ENCODE peak calls at places on chromosomes 7 and 10, in six cellular contexts. B is esophagus squamous epithelium, C is thoracic aorta, P is HCT116, Z is mammary epithelial cell, D is IMR-90. S is an unnamed sample.

GRCh38 chr7:127652333-127653248 is 597 bp downstream of the SND1 start:
- DNase-seq in B (no peak), C (no peak), P (no peak), Z (peak; percentile 27), D (peak; percentile 62), S (no peak)

GRCh38 chr7:73700581-73701134 is 17.3 kb downstream of the BUD23 start:
- DNase-seq in B (no peak), C (no peak), P (no peak), Z (no peak), D (no peak), S (no peak)

GRCh38 chr7:34430456-34430855 is 227.6 kb upstream of the NPSR1 start:
- DNase-seq in B (no peak), C (no peak), P (peak; percentile 4), Z (peak; percentile 55), D (peak; percentile 44), S (peak; percentile 54)

GRCh38 chr7:125084196-125084595 is 154.6 kb upstream of the POT1 start:
- DNase-seq in B (no peak), C (no peak), P (no peak), Z (no peak), D (no peak), S (no peak)

GRCh38 chr7:46544396-46545008 is 623.4 kb upstream of the IGFBP3 start:
- DNase-seq in B (no peak), C (no peak), P (peak; percentile 48), Z (peak; percentile 84), D (peak; percentile 90), S (peak; percentile 55)

GRCh38 chr10:29189272-29189671 is 99.6 kb upstream of the LYZL1 start:
- DNase-seq in B (no peak), C (no peak), P (no peak), Z (no peak), D (no peak), S (no peak)

GRCh38 chr10:103055105-103055504 is 137.0 kb downstream of the CNNM2 start:
- DNase-seq in B (no peak), C (no peak), P (no peak), Z (no peak), D (peak; percentile 72), S (no peak)

GRCh38 chr10:36621346-36621745 is 504.1 kb upstream of the ANKRD30A start:
- DNase-seq in B (no peak), C (no peak), P (no peak), Z (no peak), D (peak; percentile 63), S (no peak)

GRCh38 chr7:91347288-91347687 is 83.1 kb downstream of the FZD1 start:
- DNase-seq in B (no peak), C (no peak), P (no peak), Z (no peak), D (peak; percentile 2), S (no peak)

GRCh38 chr7:75617634-75618234 is 121.0 kb downstream of the HIP1 start:
- DNase-seq in B (peak; percentile 58), C (peak; percentile 22), P (no peak), Z (no peak), D (no peak), S (no peak)

GRCh38 chr7:112898432-112899290 is 108.5 kb upstream of the TMEM168 start:
- DNase-seq in B (no peak), C (no peak), P (peak; percentile 51), Z (peak; percentile 62), D (peak; percentile 76), S (peak; percentile 55)

GRCh38 chr10:44860811-44861751 is 50.1 kb upstream of the TMEM72 start:
- DNase-seq in B (no peak), C (peak; percentile 22), P (no peak), Z (no peak), D (peak; percentile 86), S (no peak)

GRCh38 chr7:137395425-137395824 is 51.9 kb upstream of the PTN start:
- DNase-seq in B (no peak), C (no peak), P (no peak), Z (no peak), D (no peak), S (no peak)

GRCh38 chr10:129096340-129096984 is 370.6 kb upstream of the MGMT start:
- DNase-seq in B (no peak), C (peak; percentile 29), P (no peak), Z (no peak), D (peak; percentile 80), S (no peak)

GRCh38 chr10:22631646-22632278 is 82.6 kb downstream of the PIP4K2A start:
- DNase-seq in B (no peak), C (no peak), P (no peak), Z (no peak), D (peak; percentile 50), S (no peak)

GRCh38 chr10:106559442-106559841 is 605.1 kb downstream of the SORCS1 start:
- DNase-seq in B (no peak), C (no peak), P (no peak), Z (peak; percentile 78), D (peak; percentile 81), S (no peak)

GRCh38 chr10:63268139-63268797 is 135.1 kb downstream of the NRBF2 start:
- DNase-seq in B (no peak), C (no peak), P (no peak), Z (no peak), D (peak; percentile 26), S (no peak)

GRCh38 chr10:31754803-31755624 is 173.6 kb downstream of the ARHGAP12 start:
- DNase-seq in B (no peak), C (no peak), P (no peak), Z (no peak), D (no peak), S (no peak)

GRCh38 chr10:1462994-1463633 is 274.2 kb downstream of the ADARB2 start:
- DNase-seq in B (no peak), C (no peak), P (no peak), Z (no peak), D (no peak), S (no peak)

GRCh38 chr10:89535185-89536012 is at the start of gene SLC16A12:
- DNase-seq in B (no peak), C (no peak), P (no peak), Z (no peak), D (no peak), S (peak; percentile 34)

GRCh38 chr10:31630866-31631567 is 297.6 kb downstream of the ARHGAP12 start:
- DNase-seq in B (no peak), C (no peak), P (no peak), Z (no peak), D (no peak), S (no peak)

GRCh38 chr10:31947144-31947926 is 18.7 kb upstream of the ARHGAP12 start:
- DNase-seq in B (no peak), C (no peak), P (peak; percentile 79), Z (peak; percentile 84), D (peak; percentile 95), S (peak; percentile 83)

GRCh38 chr10:67976292-67977245 is 92.1 kb downstream of the SIRT1 start:
- DNase-seq in B (no peak), C (no peak), P (no peak), Z (no peak), D (peak; percentile 19), S (no peak)
- H3K27ac ChIP-seq in B (no peak overlapping the region), C (no peak overlapping the region), P (no peak overlapping the region), Z (no peak overlapping the region), D (no peak overlapping the region), S (peak overlapping the region; percentile 22)

DNA sequence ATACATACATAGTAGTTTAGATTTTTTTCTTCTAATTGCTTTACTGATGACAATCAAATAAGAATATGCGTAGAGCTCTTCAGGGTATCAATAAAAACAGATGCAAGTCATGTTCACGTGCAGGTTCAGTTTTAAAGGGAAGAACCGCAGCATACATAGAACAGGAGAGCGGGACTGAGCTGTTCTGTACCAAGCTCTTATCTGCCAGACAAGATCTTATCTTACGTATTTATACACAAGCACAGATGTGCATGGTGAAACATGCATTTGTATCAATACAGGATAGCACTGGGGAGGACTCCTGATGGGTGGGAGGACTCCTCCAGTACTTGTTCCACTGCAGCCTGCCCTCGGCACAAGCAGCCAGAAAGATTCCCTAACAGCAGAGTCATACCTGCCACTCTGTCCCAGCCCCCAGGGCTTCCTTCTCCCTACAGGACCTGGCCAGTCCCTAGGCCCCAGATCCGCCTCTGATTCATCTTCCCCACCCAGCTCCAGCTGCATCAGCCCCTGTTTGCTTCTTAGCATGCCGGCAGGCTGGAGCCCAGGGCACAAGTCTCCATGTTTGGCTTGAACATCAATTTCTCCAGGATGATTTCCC is 13.2 kb upstream of the PRKCQ start:
- DNase-seq in B (no peak), C (no peak), P (no peak), Z (peak; percentile 64), D (no peak), S (peak; percentile 59)
- H3K27ac ChIP-seq in B (no peak overlapping the region), C (no peak overlapping the region), P (no peak overlapping the region), Z (no peak overlapping the region), D (no peak overlapping the region), S (peak overlapping the region; percentile 15)

GRCh38 chr7:150322833-150323681 is at the start of the genes ACTR3C and LRRC61:
- DNase-seq in B (no peak), C (no peak), P (no peak), Z (peak; percentile 27), D (no peak), S (peak; percentile 32)

GRCh38 chr7:150324366-150324961 is 1.1 kb upstream of the ACTR3C start:
- DNase-seq in B (no peak), C (no peak), P (no peak), Z (no peak), D (peak; percentile 11), S (no peak)

GRCh38 chr7:150321788-150322113 is 1.4 kb upstream of the LRRC61 start:
- DNase-seq in B (no peak), C (no peak), P (no peak), Z (no peak), D (no peak), S (no peak)

GRCh38 chr7:150323682-150324365 is 479 bp upstream of the ACTR3C start:
- DNase-seq in B (no peak), C (no peak), P (no peak), Z (no peak), D (no peak), S (peak; percentile 8)

DNA sequence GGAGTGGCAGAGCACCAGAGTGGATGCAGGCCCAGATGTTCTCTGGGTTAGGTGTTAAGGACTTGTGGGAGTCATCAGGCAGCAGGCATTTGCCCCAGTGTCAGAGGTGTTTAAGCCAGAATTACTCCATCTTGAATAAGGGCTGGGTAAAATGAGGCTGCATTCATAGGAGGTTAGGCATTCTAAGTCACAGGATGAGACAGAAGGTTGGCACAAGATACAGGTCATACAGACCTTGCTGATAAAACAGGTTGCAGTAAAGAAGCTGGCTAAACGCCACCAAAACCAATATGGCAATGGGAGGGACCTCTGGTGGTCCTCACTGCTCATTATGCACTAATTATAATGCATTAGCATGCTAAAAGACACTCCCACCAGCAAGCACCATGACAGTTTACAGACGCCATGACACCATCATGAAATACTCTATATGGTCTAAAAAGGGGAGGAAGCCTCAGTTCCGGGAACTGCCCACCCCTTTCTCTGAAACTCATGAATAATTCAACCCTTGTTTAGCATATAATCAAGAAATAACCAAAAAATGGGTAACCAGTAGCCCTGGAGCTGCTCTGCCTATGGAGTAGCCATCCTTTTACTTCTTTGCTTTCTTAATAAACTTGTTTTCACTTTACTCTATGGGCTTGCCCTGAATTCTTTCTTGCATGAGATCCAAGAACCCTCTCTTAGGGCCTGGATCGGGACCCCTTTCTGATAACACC is 882 bp upstream of the LRRC61 start:
- DNase-seq in B (no peak), C (no peak), P (no peak), Z (no peak), D (no peak), S (no peak)
- H3K27ac ChIP-seq in B (peak overlapping the region; percentile 94), C (no peak overlapping the region), P (peak overlapping the region; percentile 90), Z (no peak overlapping the region), D (no peak overlapping the region), S (peak overlapping the region; percentile 68)

DNA sequence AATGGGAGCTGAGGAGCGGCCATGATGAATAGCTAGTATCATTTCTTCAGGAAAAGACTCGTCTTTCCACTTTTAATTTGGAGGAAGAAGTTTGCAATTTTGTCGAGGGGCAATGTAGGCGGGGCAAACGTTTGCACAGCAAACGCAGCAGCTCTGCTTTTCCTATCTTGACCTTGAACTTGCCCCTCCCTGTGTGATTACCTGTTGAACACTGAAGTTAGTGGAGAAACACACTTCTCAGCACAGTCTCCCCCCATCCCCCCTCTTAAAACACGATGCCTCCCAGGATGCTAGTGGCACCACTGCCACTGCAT is 178 bp upstream of the EPDR1 start:
- DNase-seq in B (no peak), C (no peak), P (no peak), Z (no peak), D (no peak), S (no peak)
- H3K27ac ChIP-seq in B (peak overlapping the region; percentile 53), C (peak overlapping the region; percentile 71), P (peak overlapping the region; percentile 89), Z (no peak overlapping the region), D (no peak overlapping the region), S (no peak overlapping the region)

S was measured in RWPE1.